ENCODE peak calls at places on chromosomes 2 and 18, in four cellular contexts. S is ovary, J is K562, D is psoas muscle. X is an unnamed sample.

GRCh38 chr2:203427061-203427460 is 98.9 kb downstream of the ABI2 start:
- DNase-seq in S (no peak), J (no peak), D (no peak), X (no peak)

GRCh38 chr2:10810175-10811161 is 2.1 kb downstream of the PDIA6 start:
- DNase-seq in S (no peak), J (peak; percentile 25), D (no peak), X (no peak)

GRCh38 chr2:193556766-193557470 is 1362.2 kb upstream of the TMEFF2 start:
- DNase-seq in S (no peak), J (no peak), D (no peak), X (no peak)

GRCh38 chr2:17830053-17831034 is 14.1 kb downstream of the MSGN1 start:
- DNase-seq in S (no peak), J (peak; percentile 73), D (peak; percentile 63), X (peak; percentile 73)

GRCh38 chr2:75994759-75995158 is 284.0 kb upstream of the GCFC2 start:
- DNase-seq in S (no peak), J (no peak), D (no peak), X (no peak)

GRCh38 chr2:25297738-25298137 is 44.0 kb downstream of the DNMT3A start:
- DNase-seq in S (no peak), J (peak; percentile 39), D (no peak), X (no peak)

GRCh38 chr2:126776701-126777619 is 121.0 kb downstream of the GYPC start:
- DNase-seq in S (peak; percentile 72), J (peak; percentile 78), D (peak; percentile 84), X (peak; percentile 87)

GRCh38 chr2:121253674-121254240 is 31.2 kb downstream of the TFCP2L1 start:
- DNase-seq in S (no peak), J (no peak), D (no peak), X (no peak)

GRCh38 chr18:35355140-35355618 is 11.0 kb upstream of the ZNF24 start:
- DNase-seq in S (peak; percentile 40), J (peak; percentile 52), D (peak; percentile 62), X (peak; percentile 67)

GRCh38 chr2:98247383-98247782 is 98.9 kb upstream of the CNGA3 start:
- DNase-seq in S (no peak), J (no peak), D (no peak), X (no peak)

GRCh38 chr2:104746790-104747320 is 107.1 kb upstream of the POU3F3 start:
- DNase-seq in S (no peak), J (no peak), D (no peak), X (no peak)

GRCh38 chr2:10362096-10362897 is 59.6 kb downstream of the HPCAL1 start:
- DNase-seq in S (no peak), J (no peak), D (no peak), X (no peak)

GRCh38 chr2:230986520-230987136 is 9.3 kb upstream of the SPATA3 start:
- DNase-seq in S (no peak), J (no peak), D (no peak), X (no peak)

GRCh38 chr2:164523726-164524125 is 97.6 kb downstream of the GRB14 start:
- DNase-seq in S (no peak), J (no peak), D (no peak), X (no peak)

GRCh38 chr2:164523026-164523425 is 98.3 kb downstream of the GRB14 start:
- DNase-seq in S (no peak), J (no peak), D (no peak), X (no peak)

DNA sequence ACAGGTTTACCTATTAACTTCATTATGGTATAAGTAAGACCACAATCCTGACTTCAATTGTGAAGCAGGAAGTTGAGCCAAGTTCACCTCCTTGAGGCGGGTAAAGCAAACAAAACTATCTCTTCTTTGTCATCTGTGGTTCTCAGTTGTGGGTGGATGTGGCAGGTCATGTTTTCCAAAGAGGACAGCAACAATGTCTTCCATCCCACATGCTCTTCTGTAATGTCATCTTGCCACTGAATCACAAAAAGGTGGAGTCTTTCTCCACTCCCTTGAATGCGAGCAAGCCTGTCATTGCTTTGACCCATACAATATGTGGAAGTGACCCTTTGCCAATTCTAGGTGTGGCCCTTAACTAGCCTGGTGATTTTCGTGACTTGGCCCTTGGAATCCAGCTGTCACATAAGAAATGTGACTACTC is 98.7 kb downstream of the GRB14 start:
- DNase-seq in S (no peak), J (no peak), D (no peak), X (no peak)
- TF ChIP-seq CTCF in S (no peak), J (no peak), D (no peak), X (no peak)

DNA sequence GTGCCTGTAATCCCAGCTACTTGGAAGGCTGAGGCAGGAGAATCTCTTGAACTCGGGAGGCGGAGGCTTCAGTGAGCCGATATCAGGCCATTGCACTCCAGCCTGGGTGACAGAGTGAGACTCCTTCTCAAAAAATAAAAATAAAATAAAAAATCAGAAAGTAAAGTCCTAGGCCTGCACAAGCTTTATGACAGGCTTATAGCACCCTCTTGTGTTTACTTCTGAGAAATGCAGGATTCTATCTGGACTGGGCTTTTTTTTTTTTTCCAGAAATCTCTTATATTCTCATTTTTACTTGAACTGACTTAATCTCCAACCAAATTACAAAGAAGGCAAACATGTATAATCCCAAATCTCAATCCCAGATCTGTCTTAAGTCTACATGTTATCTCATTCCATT is 26.1 kb upstream of the REG3G start:
- DNase-seq in S (no peak), J (peak; percentile 21), D (no peak), X (no peak)
- H3K4me1 ChIP-seq in S (no peaks in the 10 kb centered on the region), J (no peaks in the 10 kb centered on the region), D (no peaks in the 10 kb centered on the region), X (no peaks in the 10 kb centered on the region)

GRCh38 chr18:77985486-77985885 is 735.8 kb downstream of the GALR1 start:
- DNase-seq in S (no peak), J (no peak), D (no peak), X (no peak)

GRCh38 chr18:77990901-77991300 is 741.3 kb downstream of the GALR1 start:
- DNase-seq in S (no peak), J (no peak), D (no peak), X (no peak)

GRCh38 chr18:77992057-77992456 is 742.4 kb downstream of the GALR1 start:
- DNase-seq in S (no peak), J (no peak), D (no peak), X (no peak)

GRCh38 chr18:77993188-77993981 is 743.7 kb downstream of the GALR1 start:
- DNase-seq in S (no peak), J (peak; percentile 68), D (no peak), X (no peak)

DNA sequence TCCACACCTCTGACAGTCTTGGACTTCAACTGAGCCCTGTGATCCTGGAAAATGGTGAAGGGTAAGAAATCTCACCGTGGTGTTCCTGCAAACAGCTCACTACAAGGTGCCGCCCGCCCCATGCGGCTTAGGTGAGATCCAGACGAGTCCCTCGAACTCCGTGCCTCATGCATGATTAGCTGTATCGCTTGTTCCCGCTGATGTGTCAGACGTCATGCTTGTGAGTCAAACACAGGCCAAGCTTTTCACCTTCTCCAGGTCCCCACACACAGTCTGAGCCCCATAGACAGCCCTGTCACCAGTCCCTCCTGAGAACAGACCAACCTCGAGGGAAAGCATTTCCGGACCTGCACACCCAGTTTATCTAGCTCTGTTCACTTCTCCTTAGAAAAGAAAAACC is 740.5 kb downstream of the GALR1 start:
- DNase-seq in S (no peak), J (no peak), D (no peak), X (no peak)
- TF ChIP-seq CTCF in S (no peak), J (no peak), D (no peak), X (no peak)

GRCh38 chr2:20353597-20353996 is 3.0 kb upstream of the PUM2 start:
- DNase-seq in S (no peak), J (no peak), D (no peak), X (no peak)

GRCh38 chr2:20350753-20351554 is at the start of gene PUM2:
- DNase-seq in S (peak; percentile 92), J (peak; percentile 94), D (peak; percentile 94), X (peak; percentile 96)

GRCh38 chr2:20350105-20350712 is 435 bp downstream of the PUM2 start:
- DNase-seq in S (peak; percentile 56), J (peak; percentile 81), D (no peak), X (peak; percentile 65)

GRCh38 chr2:20352230-20353216 is 1.9 kb upstream of the PUM2 start:
- DNase-seq in S (no peak), J (no peak), D (no peak), X (no peak)

GRCh38 chr2:20351555-20352229 is 1.0 kb upstream of the PUM2 start:
- DNase-seq in S (no peak), J (no peak), D (no peak), X (no peak)
- H3K4me1 ChIP-seq in S (peaks cover 13% of the 10 kb centered on the region), J (peaks cover 38% of the 10 kb centered on the region), D (peaks cover 49% of the 10 kb centered on the region), X (peaks cover 40% of the 10 kb centered on the region)

DNA sequence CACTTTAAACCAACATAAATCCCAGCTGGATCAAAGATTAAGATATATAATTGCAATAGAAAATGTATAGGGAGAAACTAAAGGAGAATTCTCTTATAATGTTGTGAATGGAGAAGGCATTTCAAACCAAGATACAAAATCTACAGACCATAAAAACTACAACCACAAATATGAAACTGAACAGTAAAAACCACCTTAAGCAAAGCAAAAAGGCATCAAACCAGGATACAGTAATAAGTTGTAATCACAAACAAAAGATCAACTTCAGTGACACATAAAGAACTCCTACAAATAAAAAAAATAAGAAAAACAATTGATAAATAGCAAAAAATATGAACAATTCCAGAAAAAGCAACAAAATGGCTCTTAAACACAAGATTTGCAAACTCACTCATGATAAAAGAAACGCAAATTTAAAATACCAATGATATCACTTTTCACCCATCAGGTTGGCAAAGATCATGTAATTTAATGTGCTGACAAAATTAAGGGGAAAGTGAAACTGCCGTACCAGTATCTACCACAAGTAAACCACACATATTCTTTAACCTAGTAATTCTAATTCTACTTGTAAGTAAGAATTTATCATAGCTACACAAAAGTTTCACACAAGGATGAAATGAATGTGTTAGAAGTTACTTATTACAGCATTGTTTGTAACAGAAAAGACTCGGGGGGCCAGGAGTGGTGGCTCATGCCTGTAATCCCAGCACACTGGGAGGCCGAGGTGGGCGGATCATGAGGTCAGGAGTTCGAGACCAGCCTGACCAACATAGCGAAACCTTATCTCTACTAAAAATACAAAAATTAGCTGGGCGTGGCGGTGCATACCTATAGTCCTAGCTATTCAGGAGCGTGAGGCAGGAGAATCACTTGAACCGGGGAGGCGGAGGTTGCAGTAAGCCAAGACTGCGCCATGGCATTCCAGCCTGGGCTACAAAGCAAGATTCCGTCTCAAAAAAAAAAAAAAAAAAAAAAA is 101.9 kb downstream of the USP34 start:
- DNase-seq in S (no peak), J (no peak), D (no peak), X (no peak)
- TF ChIP-seq CTCF in S (no peak), J (no peak), D (no peak), X (no peak)